ENCODE peak calls at places on chromosomes 3 and 15, in eight cellular contexts. R is RWPE1, Q is A673, K is HFF-Myc, M is uterus, B is mesothelial cell of epicardium, C is fibroblast of pulmonary artery, A is stomach. J is an unnamed sample.
A peak's percentile ranks its signal among the peaks of the same experiment; 100 is the strongest.

GRCh38 chr15:57647791-57648130 is 56.1 kb downstream of the MYZAP start:
- DNase-seq in R (peak; percentile 73), Q (no peak), C (peak; percentile 62), B (peak; percentile 44), K (no peak), M (no peak), A (peak; percentile 56), J (no peak)

GRCh38 chr15:94327356-94327936 is 96.1 kb downstream of the MCTP2 start:
- DNase-seq in C (peak; percentile 43), M (no peak), A (no peak), B (no peak), Q (peak; percentile 46), K (peak; percentile 5), R (peak; percentile 47), J (no peak)

GRCh38 chr3:157542711-157543485 is 39.7 kb upstream of the VEPH1 start:
- DNase-seq in A (peak; percentile 81), M (no peak), B (peak; percentile 64), C (peak; percentile 78), R (peak; percentile 9), Q (peak; percentile 33), K (no peak), J (no peak)

GRCh38 chr15:89088605-89089315 is 504 bp downstream of the ABHD2 start:
- DNase-seq in R (no peak), B (peak; percentile 51), A (peak; percentile 55), K (no peak), C (no peak), Q (no peak), M (no peak), J (no peak)

GRCh38 chr3:126211569-126211968 is 31.2 kb upstream of the ALDH1L1 start:
- DNase-seq in B (no peak), A (no peak), C (no peak), K (no peak), Q (no peak), R (no peak), M (no peak), J (no peak)

GRCh38 chr3:106635271-106635670 is 742.0 kb upstream of the CCDC54 start:
- DNase-seq in R (no peak), B (no peak), K (no peak), M (no peak), Q (peak; percentile 59), A (no peak), C (peak; percentile 56), J (peak; percentile 89)

GRCh38 chr3:186596568-186597287 is 16.1 kb upstream of the AHSG start:
- DNase-seq in A (peak; percentile 32), Q (no peak), M (no peak), R (no peak), B (no peak), K (no peak), C (peak; percentile 44), J (no peak)

GRCh38 chr3:194675081-194675640 is 3.2 kb upstream of the LSG1 start:
- DNase-seq in B (no peak), A (no peak), C (peak; percentile 20), Q (no peak), M (no peak), R (no peak), K (no peak), J (no peak)

GRCh38 chr15:99605490-99605931 is 39.7 kb downstream of the MEF2A start:
- DNase-seq in R (peak; percentile 71), K (no peak), Q (no peak), M (no peak), C (peak; percentile 26), B (no peak), A (no peak), J (no peak)

GRCh38 chr15:100900136-100900894 is 18.8 kb upstream of the LRRK1 start:
- DNase-seq in Q (peak; percentile 69), K (no peak), M (no peak), R (no peak), A (no peak), C (no peak), B (no peak), J (no peak)

GRCh38 chr15:100704281-100705055 is 102.1 kb downstream of the ASB7 start:
- DNase-seq in A (no peak), C (peak; percentile 70), B (no peak), R (peak; percentile 83), K (no peak), Q (no peak), M (peak; percentile 3), J (peak; percentile 61)

GRCh38 chr3:122956685-122957455 is 70.7 kb downstream of the SEMA5B start:
- DNase-seq in K (no peak), R (no peak), A (no peak), B (no peak), C (no peak), Q (no peak), M (no peak), J (no peak)

GRCh38 chr3:13263770-13264467 is 156.2 kb downstream of the NUP210 start:
- DNase-seq in K (no peak), M (no peak), R (no peak), C (no peak), B (no peak), Q (no peak), A (no peak), J (no peak)

GRCh38 chr15:41583795-41584194 is 24.8 kb downstream of the TYRO3 start:
- DNase-seq in Q (no peak), K (no peak), A (no peak), C (no peak), B (no peak), M (no peak), R (no peak), J (no peak)

GRCh38 chr3:21158801-21159564 is 592.0 kb downstream of the ZNF385D start:
- DNase-seq in R (no peak), K (peak; percentile 27), M (no peak), B (no peak), A (no peak), Q (no peak), C (peak; percentile 40), J (peak; percentile 45)

GRCh38 chr3:190266915-190267290 is 55.3 kb downstream of the CLDN1 start:
- DNase-seq in K (no peak), M (no peak), Q (no peak), C (peak; percentile 29), A (no peak), R (no peak), B (no peak), J (no peak)

GRCh38 chr15:52095597-52096262 is 16.8 kb downstream of the BCL2L10 start:
- DNase-seq in K (peak; percentile 87), A (no peak), R (peak; percentile 79), B (no peak), Q (no peak), C (peak; percentile 96), M (peak; percentile 64), J (peak; percentile 97)

GRCh38 chr15:43859546-43859945 is 32.7 kb downstream of the WDR76 start:
- DNase-seq in C (no peak), K (no peak), A (no peak), Q (no peak), B (no peak), M (no peak), R (no peak), J (no peak)

GRCh38 chr3:64575211-64575844 is 112.5 kb downstream of the ADAMTS9 start:
- DNase-seq in Q (peak; percentile 11), M (no peak), A (no peak), B (no peak), C (peak; percentile 39), K (peak; percentile 11), R (peak; percentile 5), J (no peak)

GRCh38 chr15:95024388-95024787 is 793.0 kb downstream of the MCTP2 start:
- DNase-seq in B (no peak), M (no peak), Q (peak; percentile 63), K (no peak), R (peak; percentile 5), C (peak; percentile 62), A (no peak), J (no peak)

GRCh38 chr15:88896339-88897033 is 1.1 kb upstream of the HAPLN3 start:
- DNase-seq in A (no peak), C (no peak), M (no peak), Q (no peak), B (no peak), R (no peak), K (no peak), J (no peak)

GRCh38 chr3:12230406-12230805 is 58.5 kb upstream of the PPARG start:
- DNase-seq in K (no peak), C (no peak), M (no peak), Q (no peak), A (no peak), R (no peak), B (no peak), J (no peak)
- TF ChIP-seq CTCF in K (no peak), C (no peak), M (no peak), Q (no peak), A (no peak), R (no peak), B (no peak), J (no peak)

DNA sequence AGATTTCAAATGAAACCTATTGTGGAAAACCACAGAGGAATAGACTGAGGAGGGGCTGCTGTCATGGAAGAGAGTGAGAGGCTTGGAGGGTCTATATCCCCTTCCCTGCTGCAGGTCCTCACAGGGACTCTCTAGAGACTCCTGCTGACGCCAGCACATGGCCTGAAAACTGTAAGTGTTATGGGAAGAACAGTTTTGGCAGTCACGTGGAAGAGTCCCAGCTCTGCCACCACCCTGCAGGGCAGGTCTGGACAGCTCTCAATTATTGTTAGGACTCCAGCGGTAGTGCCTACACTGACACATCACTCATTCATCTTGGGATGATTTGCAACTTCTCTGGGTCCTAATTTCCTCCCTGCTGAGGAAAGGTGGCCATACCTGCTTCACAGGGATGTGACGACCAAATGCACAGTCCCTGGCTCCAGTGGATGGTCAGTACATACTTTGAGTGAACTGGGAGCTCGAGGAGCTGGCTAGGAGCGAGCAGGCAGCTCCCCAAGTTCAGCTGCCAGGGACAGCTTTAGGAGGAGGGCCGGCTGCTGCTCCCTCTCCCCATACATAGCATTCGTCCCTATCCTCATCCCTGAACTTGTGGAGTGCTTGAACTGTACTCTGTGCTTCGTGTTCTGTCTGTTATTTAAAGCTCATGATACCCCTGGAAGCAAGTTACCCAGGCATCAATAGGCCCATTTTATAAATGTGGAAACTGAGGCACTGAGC is 49.2 kb downstream of the CTXND1 start:
- DNase-seq in M (no peak), A (no peak), R (peak; percentile 91), Q (no peak), B (no peak), C (no peak), K (no peak), J (no peak)
- TF ChIP-seq CTCF in M (no peak), A (no peak), R (no peak), Q (no peak), B (no peak), C (no peak), K (no peak), J (no peak)

DNA sequence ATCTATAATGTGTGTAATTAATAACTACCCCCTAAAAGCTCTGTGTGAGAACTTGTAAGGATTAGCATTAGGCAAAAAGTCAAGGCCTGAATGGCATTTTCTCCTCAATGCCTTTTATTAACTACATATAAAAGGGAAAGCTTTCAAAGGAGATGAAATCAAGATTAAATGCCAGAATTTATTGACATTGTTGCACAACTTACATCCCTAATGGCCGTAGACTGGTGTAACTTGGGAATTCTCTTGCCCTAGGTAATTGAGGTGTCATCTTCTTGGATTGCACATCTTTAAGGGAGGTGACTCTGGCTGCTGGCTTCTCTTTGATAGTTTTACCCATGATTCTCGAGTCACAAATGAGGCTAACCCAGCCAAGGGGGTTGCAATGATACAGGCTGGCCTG is 249.2 kb downstream of the TBL1XR1 start:
- DNase-seq in Q (no peak), M (no peak), R (no peak), A (no peak), K (no peak), B (no peak), C (no peak), J (no peak)
- TF ChIP-seq CTCF in Q (no peak), M (no peak), R (no peak), A (no peak), K (no peak), B (no peak), C (no peak), J (no peak)

GRCh38 chr3:58779934-58780333 is 113.4 kb upstream of the FAM3D start:
- DNase-seq in M (no peak), B (no peak), R (no peak), K (no peak), A (no peak), C (no peak), Q (no peak), J (no peak)

GRCh38 chr3:58776231-58776630 is 109.7 kb upstream of the FAM3D start:
- DNase-seq in C (no peak), M (no peak), B (no peak), Q (no peak), A (no peak), R (no peak), K (no peak), J (no peak)
- TF ChIP-seq CTCF in C (no peak), M (no peak), B (no peak), Q (no peak), A (no peak), R (no peak), K (no peak), J (no peak)